ENCODE peak calls at places on chromosomes 13 and 19, in ten cellular contexts. I is stimulated activated CD8-positive, alpha-beta memory T cell treated with anti-CD3 and anti-CD28 coated beads, Interleukin-7, amount 100 ng/mL, for 1 hour; X is progenitor cell of endocrine pancreas; J is amygdala; E is CD8-positive, alpha-beta T cell; Y is cardiac fibroblast; A is RWPE1; F is ovary; M is stimulated activated naive CD8-positive, alpha-beta T cell treated with anti-CD3 and anti-CD28 coated beads, Interleukin-15, Interleukin-2, amounts not matched to agents 100 U/mL and 50 U/mL, for 24 hours; O is stimulated activated CD4-positive, alpha-beta T cell treated with anti-CD3 and anti-CD28 coated beads, Interleukin-1b, Interleukin-23, amount 100 ng/mL, for 48 hours. D is an unnamed sample.

GRCh38 chr19:38284422-38284821 is 19.6 kb upstream of the C19orf33 start:
- DNase-seq in I (no peak), X (no peak), J (no peak), E (no peak), Y (no peak), A (no peak), F (no peak), M (no peak), O (no peak), D (no peak)

GRCh38 chr13:34127523-34127922 is 309.6 kb downstream of the RFC3 start:
- DNase-seq in I (no peak), X (no peak), J (no peak), E (no peak), Y (no peak), A (no peak), F (no peak), M (no peak), O (no peak), D (no peak)

GRCh38 chr13:31192306-31192705 is 7.5 kb upstream of the B3GLCT start:
- DNase-seq in I (no peak), X (no peak), J (peak; percentile 74), E (no peak), Y (no peak), A (no peak), F (no peak), M (no peak), O (no peak), D (no peak)

GRCh38 chr19:13398780-13399726 is 107.2 kb downstream of the CACNA1A start:
- DNase-seq in I (no peak), X (no peak), J (no peak), E (no peak), Y (peak; percentile 94), A (peak; percentile 97), F (no peak), M (no peak), O (no peak), D (no peak)

GRCh38 chr13:73767191-73767741 is 366.9 kb downstream of the KLF12 start:
- DNase-seq in I (no peak), X (no peak), J (no peak), E (no peak), Y (no peak), A (no peak), F (no peak), M (no peak), O (no peak), D (no peak)

GRCh38 chr19:16456652-16457194 is 15.0 kb downstream of the EPS15L1 start:
- DNase-seq in I (no peak), X (no peak), J (no peak), E (no peak), Y (no peak), A (no peak), F (no peak), M (no peak), O (no peak), D (no peak)

GRCh38 chr13:49777746-49778614 is 14.5 kb downstream of the KPNA3 start:
- DNase-seq in I (no peak), X (no peak), J (no peak), E (no peak), Y (no peak), A (no peak), F (no peak), M (no peak), O (no peak), D (no peak)

GRCh38 chr13:46126552-46127171 is 21.8 kb upstream of the CPB2 start:
- DNase-seq in I (peak; percentile 55), X (peak; percentile 43), J (peak; percentile 85), E (peak; percentile 73), Y (peak; percentile 83), A (peak; percentile 72), F (peak; percentile 62), M (peak; percentile 68), O (peak; percentile 65), D (peak; percentile 83)

GRCh38 chr19:23343434-23344010 is 51.7 kb downstream of the ZNF91 start:
- DNase-seq in I (no peak), X (no peak), J (no peak), E (no peak), Y (no peak), A (no peak), F (no peak), M (no peak), O (no peak), D (no peak)

D was measured in activated CD4-positive, alpha-beta memory T cell treated with anti-CD3 and anti-CD28 coated beads for 36 hours.